ENCODE peak calls at places on chromosomes 2 and 18, in six cellular contexts. M, C, R, O, W and Z are unnamed samples.

GRCh38 chr2:46481541-46482193 is 2.3 kb downstream of the TMEM247 start:
- DNase-seq in M (no peak), C (peak; percentile 81), R (no peak), O (no peak), W (no peak), Z (peak; percentile 59)

GRCh38 chr18:6747646-6748045 is 18.1 kb downstream of the ARHGAP28 start:
- DNase-seq in M (no peak), C (peak; percentile 97), R (no peak), O (no peak), W (no peak), Z (peak; percentile 97)

GRCh38 chr18:5164903-5165302 is 32.2 kb downstream of the AKAIN1 start:
- DNase-seq in M (no peak), C (no peak), R (no peak), O (no peak), W (no peak), Z (no peak)

GRCh38 chr2:236939751-236940229 is 145.9 kb upstream of the COPS8 start:
- DNase-seq in M (no peak), C (no peak), R (no peak), O (peak; percentile 48), W (no peak), Z (no peak)

GRCh38 chr2:165293439-165294420 is 54.5 kb downstream of the SCN2A start:
- DNase-seq in M (peak; percentile 11), C (peak; percentile 93), R (peak; percentile 98), O (no peak), W (peak; percentile 94), Z (peak; percentile 88)

GRCh38 chr2:225668606-225669266 is 269.2 kb downstream of the NYAP2 start:
- DNase-seq in M (no peak), C (peak; percentile 78), R (peak; percentile 69), O (no peak), W (peak; percentile 67), Z (peak; percentile 75)

GRCh38 chr2:239369631-239370161 is 31.1 kb downstream of the HDAC4 start:
- DNase-seq in M (peak; percentile 47), C (no peak), R (no peak), O (no peak), W (no peak), Z (peak; percentile 24)

GRCh38 chr2:108615480-108616090 is 81.3 kb downstream of the LIMS1 start:
- DNase-seq in M (no peak), C (no peak), R (no peak), O (no peak), W (peak; percentile 61), Z (no peak)

GRCh38 chr2:106282816-106283215 is 88.7 kb upstream of the UXS1 start:
- DNase-seq in M (no peak), C (no peak), R (no peak), O (no peak), W (no peak), Z (no peak)

GRCh38 chr18:32893915-32894314 is 121.1 kb upstream of the KLHL14 start:
- DNase-seq in M (no peak), C (no peak), R (peak; percentile 60), O (no peak), W (no peak), Z (no peak)

GRCh38 chr2:226760412-226761194 is 39.0 kb downstream of the IRS1 start:
- DNase-seq in M (no peak), C (peak; percentile 85), R (no peak), O (no peak), W (no peak), Z (peak; percentile 84)

GRCh38 chr18:66136039-66136438 is 385.2 kb downstream of the CDH7 start:
- DNase-seq in M (no peak), C (peak; percentile 19), R (peak; percentile 67), O (no peak), W (peak; percentile 33), Z (no peak)

GRCh38 chr2:20203072-20203471 is 21.9 kb downstream of the SDC1 start:
- DNase-seq in M (no peak), C (no peak), R (no peak), O (no peak), W (no peak), Z (no peak)

GRCh38 chr2:232245111-232245510 is 133.4 kb upstream of the ALPP start:
- DNase-seq in M (no peak), C (no peak), R (no peak), O (no peak), W (no peak), Z (no peak)

GRCh38 chr2:71923887-71924533 is 223.7 kb downstream of the CYP26B1 start:
- DNase-seq in M (peak; percentile 11), C (peak; percentile 62), R (peak; percentile 96), O (peak; percentile 78), W (peak; percentile 88), Z (peak; percentile 64)

GRCh38 chr2:232876071-232876977 is 6.3 kb downstream of the SNORC start:
- DNase-seq in M (no peak), C (no peak), R (peak; percentile 65), O (no peak), W (peak; percentile 57), Z (no peak)

GRCh38 chr2:235031686-235032373 is 80.0 kb downstream of the SH3BP4 start:
- DNase-seq in M (no peak), C (no peak), R (no peak), O (no peak), W (no peak), Z (no peak)

GRCh38 chr18:45173799-45174519 is 441.3 kb upstream of the SLC14A2 start:
- DNase-seq in M (no peak), C (no peak), R (no peak), O (no peak), W (no peak), Z (no peak)

GRCh38 chr2:120508581-120509041 is 162.7 kb downstream of the INHBB start:
- DNase-seq in M (no peak), C (peak; percentile 65), R (no peak), O (no peak), W (no peak), Z (peak; percentile 11)
- TF ChIP-seq CTCF in M (no peak), C (no peak), R (no peak), O (no peak), W (no peak), Z (peak; percentile 31)

DNA sequence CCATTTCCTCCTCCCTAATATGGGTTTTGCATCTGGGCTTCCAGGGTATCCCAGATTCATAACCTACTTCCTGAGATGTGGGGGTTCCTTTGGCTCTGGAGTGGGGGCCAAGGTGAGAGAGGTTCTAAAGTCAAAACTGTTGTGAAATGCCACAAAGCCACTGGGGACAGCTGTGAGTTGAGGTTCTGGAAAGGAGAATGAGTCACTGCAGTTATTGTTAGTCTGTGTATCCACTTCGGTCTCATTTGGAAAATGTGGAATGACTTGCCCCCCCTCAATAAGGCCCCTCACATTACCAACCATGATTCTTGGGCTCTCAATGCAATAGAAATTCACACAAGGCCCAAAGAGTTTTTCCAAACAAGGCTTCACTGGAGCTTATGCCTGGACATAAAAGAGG is 51.1 kb upstream of the LGALSL start:
- DNase-seq in M (no peak), C (peak; percentile 18), R (no peak), O (no peak), W (no peak), Z (peak; percentile 32)
- TF ChIP-seq CTCF in M (no peak), C (no peak), R (no peak), O (no peak), W (peak; percentile 13), Z (peak; percentile 29)

GRCh38 chr18:78102135-78102534 is 852.5 kb downstream of the GALR1 start:
- DNase-seq in M (no peak), C (no peak), R (no peak), O (no peak), W (no peak), Z (no peak)
- TF ChIP-seq CTCF in M (no peak), C (no peak), R (no peak), O (no peak), W (no peak), Z (no peak)

DNA sequence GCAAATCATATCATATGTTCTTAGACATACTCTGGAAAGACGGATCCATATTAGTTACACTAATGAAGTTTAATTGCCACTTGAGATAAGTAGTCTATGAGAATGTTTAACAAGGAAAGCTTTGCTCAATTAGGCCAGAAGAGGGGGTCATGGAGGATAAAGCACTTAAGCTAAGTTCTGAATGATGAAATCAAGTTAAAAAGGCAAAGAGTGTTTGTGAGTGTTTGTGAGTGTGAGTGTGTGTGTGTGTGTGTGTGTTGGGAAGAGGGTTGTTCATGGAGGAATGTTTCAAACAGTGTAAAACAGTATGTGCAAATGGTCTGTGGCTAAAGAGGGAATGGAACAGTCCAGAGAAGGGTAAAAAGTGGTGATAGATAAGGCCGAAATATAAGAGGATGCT is 360.9 kb downstream of the ERBB4 start:
- DNase-seq in M (no peak), C (no peak), R (peak; percentile 72), O (no peak), W (peak; percentile 8), Z (peak; percentile 2)
- TF ChIP-seq CTCF in M (no peak), C (no peak), R (peak; percentile 52), O (no peak), W (no peak), Z (peak; percentile 31)

GRCh38 chr2:156826342-156826933 is 390.3 kb downstream of the GPD2 start:
- DNase-seq in M (no peak), C (peak; percentile 82), R (no peak), O (no peak), W (no peak), Z (peak; percentile 5)
- TF ChIP-seq CTCF in M (no peak), C (no peak), R (no peak), O (no peak), W (no peak), Z (no peak)